ENCODE peak calls at places on chromosome 2, in eight cellular contexts. Q is heart left ventricle, S is dorsolateral prefrontal cortex, W is fibroblast of lung, H is thyroid gland, B is spleen, U is lower lobe of right lung, F is mammary epithelial cell. V is an unnamed sample.

GRCh38 chr2:216583606-216584005 is 49.6 kb upstream of the IGFBP2 start:
- DNase-seq in S (no peak), W (no peak), B (no peak), H (no peak), U (no peak), Q (no peak), F (no peak), V (no peak)

GRCh38 chr2:231392431-231393148 is 2.9 kb upstream of the B3GNT7 start:
- DNase-seq in B (no peak), H (no peak), U (no peak), S (no peak), Q (no peak), W (no peak), F (no peak), V (no peak)

GRCh38 chr2:127226132-127226519 is 6.0 kb upstream of the CYP27C1 start:
- DNase-seq in U (no peak), Q (no peak), H (no peak), S (no peak), B (peak), F (no peak), W (no peak), V (no peak)

GRCh38 chr2:458431-458827 is 170.5 kb upstream of the ALKAL2 start:
- DNase-seq in W (no peak), U (no peak), S (no peak), F (no peak), H (no peak), Q (no peak), B (no peak), V (no peak)

GRCh38 chr2:212227755-212228154 is 310.8 kb downstream of the ERBB4 start:
- DNase-seq in U (no peak), S (no peak), B (no peak), Q (no peak), W (peak), F (peak), H (peak), V (no peak)

GRCh38 chr2:232349946-232350635 is 28.5 kb upstream of the ALPP start:
- DNase-seq in F (no peak), S (no peak), B (peak), U (peak), Q (no peak), H (no peak), W (no peak), V (no peak)

GRCh38 chr2:231795525-231796327 is 9.5 kb downstream of the COPS7B start:
- DNase-seq in F (peak), W (peak), H (peak), Q (no peak), U (no peak), S (no peak), B (no peak), V (no peak)

GRCh38 chr2:160229591-160229990 is 29.5 kb upstream of the ITGB6 start:
- DNase-seq in H (no peak), B (no peak), Q (no peak), W (peak), S (no peak), U (no peak), F (peak), V (no peak)

GRCh38 chr2:40431600-40431955 is 20.3 kb downstream of the SLC8A1 start:
- DNase-seq in H (no peak), W (peak), S (peak), B (no peak), F (peak), Q (no peak), U (peak), V (no peak)

GRCh38 chr2:129709956-129710598 is 269.4 kb upstream of the RAB6C start:
- DNase-seq in F (no peak), Q (no peak), W (no peak), B (no peak), U (no peak), S (no peak), H (no peak), V (no peak)

GRCh38 chr2:237862528-237862895 is 3.1 kb downstream of the RAMP1 start:
- DNase-seq in H (no peak), W (no peak), Q (no peak), U (no peak), S (no peak), B (peak), F (no peak), V (no peak)

GRCh38 chr2:200091126-200091525 is 135.7 kb downstream of the MAIP1 start:
- DNase-seq in Q (no peak), W (no peak), H (no peak), U (no peak), S (no peak), B (no peak), F (no peak), V (no peak)

GRCh38 chr2:37105150-37105549 is 20.8 kb downstream of the GPATCH11 start:
- DNase-seq in W (no peak), Q (no peak), H (no peak), B (no peak), U (no peak), F (no peak), S (no peak), V (no peak)

GRCh38 chr2:77725045-77725444 is 202.9 kb upstream of the LRRTM4 start:
- DNase-seq in F (no peak), S (no peak), H (no peak), U (no peak), W (no peak), Q (no peak), B (no peak), V (no peak)

DNA sequence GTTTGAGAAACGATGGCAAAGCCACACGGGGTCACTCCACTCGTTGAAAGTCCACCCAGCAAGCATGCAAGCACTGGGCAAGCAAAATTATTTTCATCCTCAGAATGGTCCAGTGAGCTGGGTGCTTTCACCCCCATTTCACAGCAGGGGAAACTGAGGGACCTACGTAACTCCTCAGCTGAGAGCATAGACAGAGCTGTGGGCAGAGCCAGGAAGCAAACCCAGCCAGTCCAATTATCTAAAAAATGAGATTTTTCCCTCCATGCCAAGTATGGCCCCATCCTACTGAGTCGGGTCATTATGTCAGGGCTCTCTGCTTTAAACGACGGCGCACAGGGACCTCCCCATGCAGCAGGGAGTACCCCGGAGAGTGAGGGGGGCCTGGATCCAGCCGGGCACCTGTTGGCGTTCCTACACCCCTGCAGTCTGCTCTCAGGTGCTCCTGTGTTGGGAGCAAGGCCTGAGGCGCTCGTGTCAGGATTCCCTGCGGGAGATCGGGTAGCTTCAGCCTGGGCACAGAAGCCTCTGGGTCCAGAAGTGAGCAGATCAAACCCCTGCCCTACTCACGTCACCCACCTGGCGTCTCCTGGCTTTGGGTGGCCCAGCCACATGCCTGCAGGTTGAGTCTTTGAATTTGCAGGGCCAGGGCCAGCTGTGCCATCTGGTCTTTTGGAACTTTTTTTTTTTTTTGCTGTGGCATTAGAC is 17.3 kb downstream of the TWIST2 start:
- DNase-seq in S (peak), W (no peak), Q (no peak), H (no peak), B (peak), F (no peak), U (no peak), V (no peak)
- H3K4me3 ChIP-seq in S (no peak), W (no peak), Q (no peak), H (no peak), B (no peak), F (no peak), U (peak), V (no peak)

DNA sequence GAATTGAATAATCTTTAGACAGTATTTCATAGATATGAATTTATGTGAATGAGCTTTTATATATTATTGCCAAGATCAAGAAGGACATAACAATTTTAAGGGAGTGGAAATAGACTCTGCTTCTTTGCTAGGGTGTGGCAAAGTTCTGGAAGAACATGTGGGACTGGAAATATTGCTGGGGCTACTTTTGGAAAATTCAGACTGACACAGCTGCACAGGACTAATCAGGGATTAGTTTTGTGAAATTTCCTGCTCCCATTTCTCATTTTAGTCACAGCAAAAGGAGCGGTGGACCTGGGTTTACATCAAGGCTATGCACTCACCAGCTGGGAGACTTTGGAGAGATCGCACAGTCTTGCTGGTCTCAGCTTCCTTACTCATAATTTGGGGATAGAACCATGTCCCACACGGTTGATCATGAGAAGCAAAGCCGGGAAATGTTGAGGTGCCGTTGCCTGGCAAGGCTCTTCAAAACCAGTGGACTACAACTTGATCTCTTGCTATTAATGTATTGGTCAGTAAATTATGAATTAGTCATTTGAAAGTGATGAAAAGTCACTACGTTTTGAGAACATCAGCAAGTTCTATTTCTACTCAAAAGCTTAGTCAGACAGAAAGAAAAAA is 42.4 kb downstream of the IL1RL2 start:
- DNase-seq in Q (no peak), U (no peak), F (no peak), H (peak), S (no peak), W (no peak), B (no peak), V (no peak)
- H3K4me3 ChIP-seq in Q (no peak), U (no peak), F (no peak), H (no peak), S (no peak), W (no peak), B (no peak), V (no peak)

GRCh38 chr2:49937432-49937831 is 783.1 kb upstream of the FSHR start:
- DNase-seq in Q (no peak), F (no peak), S (no peak), W (no peak), U (no peak), H (no peak), B (no peak), V (no peak)

GRCh38 chr2:49938268-49938667 is 784.0 kb upstream of the FSHR start:
- DNase-seq in B (no peak), H (no peak), F (no peak), Q (no peak), S (no peak), W (no peak), U (no peak), V (no peak)

GRCh38 chr2:49936965-49937364 is 782.6 kb upstream of the FSHR start:
- DNase-seq in S (no peak), W (no peak), B (no peak), U (no peak), Q (no peak), H (no peak), F (no peak), V (no peak)

GRCh38 chr2:49943944-49944803 is 789.9 kb upstream of the FSHR start:
- DNase-seq in U (no peak), W (no peak), Q (no peak), F (no peak), S (no peak), B (no peak), H (no peak), V (no peak)

GRCh38 chr2:49940616-49941015 is 786.3 kb upstream of the FSHR start:
- DNase-seq in F (no peak), W (no peak), S (no peak), Q (no peak), H (no peak), B (no peak), U (no peak), V (peak)
- H3K4me3 ChIP-seq in F (peak), W (no peak), S (no peak), Q (no peak), H (no peak), B (no peak), U (peak), V (no peak)

DNA sequence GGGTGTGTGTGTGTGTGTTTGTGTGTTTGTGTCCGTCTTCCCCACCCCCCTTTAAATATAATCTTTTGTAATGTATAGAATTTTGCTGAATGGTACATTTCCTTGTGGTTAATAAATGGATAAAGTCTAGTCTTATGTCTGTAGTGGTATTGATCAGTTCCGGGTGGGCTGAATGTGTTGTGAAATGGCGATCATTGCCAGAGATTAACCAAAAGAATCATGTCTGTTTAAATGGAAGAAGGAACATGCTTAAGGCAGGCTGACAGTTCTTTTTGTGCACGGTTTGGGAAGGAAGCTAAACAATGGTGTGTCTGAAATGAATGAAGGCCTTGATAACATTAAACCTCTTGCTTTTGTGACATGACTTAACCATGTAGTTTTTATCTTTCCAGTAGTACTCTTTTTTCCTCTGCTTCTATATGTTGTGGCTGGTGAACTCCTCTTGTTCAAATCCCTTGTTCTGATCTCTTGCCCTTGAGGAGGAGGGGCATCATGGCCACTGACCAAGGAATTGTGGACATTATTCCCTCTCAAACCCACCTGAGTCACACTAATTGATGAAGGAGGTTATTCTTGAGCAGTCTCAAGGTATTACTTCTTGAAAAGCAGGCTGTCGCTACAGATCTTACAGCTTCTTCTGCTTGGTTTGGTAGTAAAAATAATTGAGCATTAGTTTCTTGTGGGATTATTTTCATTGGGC is 1.7 kb downstream of the ACVR2A start:
- DNase-seq in F (peak), H (no peak), S (no peak), Q (no peak), U (no peak), W (peak), B (no peak), V (no peak)
- H3K4me3 ChIP-seq in F (peak), H (no peak), S (peak), Q (peak), U (peak), W (peak), B (peak), V (no peak)

GRCh38 chr2:16728742-16729141 is 63.1 kb upstream of the CYRIA start:
- DNase-seq in U (no peak), H (no peak), Q (no peak), S (no peak), W (no peak), F (no peak), B (no peak), V (no peak)
- H3K4me3 ChIP-seq in U (no peak), H (no peak), Q (no peak), S (no peak), W (no peak), F (no peak), B (no peak), V (no peak)

DNA sequence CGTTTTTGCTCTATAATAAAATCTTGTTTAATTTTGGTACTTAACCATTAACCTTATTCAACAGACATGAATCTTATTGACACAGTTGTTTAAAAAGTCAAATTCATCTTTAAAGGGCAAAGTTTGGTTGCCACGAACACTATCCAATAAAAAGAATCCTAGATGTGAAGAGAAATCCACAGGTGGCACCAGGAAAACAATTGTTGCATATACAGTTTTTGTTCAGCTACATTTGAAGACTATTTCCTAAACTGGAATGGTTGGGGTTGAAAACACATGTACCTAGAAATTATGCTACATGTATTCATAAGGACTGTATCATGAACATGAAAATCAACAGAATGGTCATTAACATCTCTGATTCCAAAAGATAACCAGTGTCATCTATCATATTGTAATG is 71.1 kb upstream of the GULP1 start:
- DNase-seq in Q (no peak), F (no peak), S (no peak), U (no peak), H (no peak), W (no peak), B (no peak), V (no peak)
- H3K4me3 ChIP-seq in Q (no peak), F (no peak), S (no peak), U (no peak), H (no peak), W (no peak), B (no peak), V (no peak)

V was measured in Jurkat, Clone E6-1.